ENCODE peak calls at places on chromosomes 2 and 18, in nine cellular contexts. H, Y, N, Q, S, Z, B, D and L are unnamed samples.

GRCh38 chr18:54774423-54774822 is 53.9 kb upstream of the RAB27B start:
- DNase-seq in H (no peak), Y (no peak), N (no peak), Q (no peak), S (peak), Z (peak), B (no peak), D (no peak), L (no peak)

GRCh38 chr18:14944838-14945237 is 196.9 kb downstream of the ANKRD30B start:
- DNase-seq in H (no peak), Y (no peak), N (no peak), Q (no peak), S (no peak), Z (no peak), B (no peak), D (no peak), L (no peak)

GRCh38 chr2:231513746-231514224 is 16.5 kb downstream of the NMUR1 start:
- DNase-seq in H (no peak), Y (no peak), N (no peak), Q (no peak), S (no peak), Z (no peak), B (no peak), D (no peak), L (no peak)

GRCh38 chr2:154386186-154386585 is 312.3 kb upstream of the KCNJ3 start:
- DNase-seq in H (no peak), Y (no peak), N (no peak), Q (no peak), S (no peak), Z (no peak), B (no peak), D (no peak), L (no peak)

GRCh38 chr2:144402282-144402681 is 117.6 kb downstream of the ZEB2 start:
- DNase-seq in H (no peak), Y (no peak), N (no peak), Q (no peak), S (no peak), Z (no peak), B (no peak), D (peak), L (no peak)

GRCh38 chr18:21598726-21599584 is 1.5 kb downstream of the ESCO1 start:
- DNase-seq in H (no peak), Y (no peak), N (no peak), Q (no peak), S (no peak), Z (no peak), B (no peak), D (no peak), L (no peak)

GRCh38 chr18:79914614-79915160 is 36.8 kb downstream of the SLC66A2 start:
- DNase-seq in H (peak), Y (no peak), N (peak), Q (no peak), S (no peak), Z (no peak), B (no peak), D (peak), L (peak)

GRCh38 chr18:8153887-8154583 is 455.2 kb upstream of the RAB12 start:
- DNase-seq in H (no peak), Y (no peak), N (no peak), Q (no peak), S (peak), Z (peak), B (no peak), D (no peak), L (no peak)

GRCh38 chr2:74514368-74515270 is at the start of gene TLX2:
- DNase-seq in H (no peak), Y (no peak), N (no peak), Q (no peak), S (no peak), Z (peak), B (no peak), D (peak), L (no peak)

GRCh38 chr2:56266761-56267411 is 83.1 kb downstream of the CCDC85A start:
- DNase-seq in H (no peak), Y (no peak), N (no peak), Q (no peak), S (no peak), Z (no peak), B (no peak), D (no peak), L (no peak)

GRCh38 chr2:101558740-101559508 is 84.0 kb upstream of the RFX8 start:
- DNase-seq in H (no peak), Y (no peak), N (no peak), Q (no peak), S (no peak), Z (peak), B (no peak), D (no peak), L (no peak)

GRCh38 chr2:209556354-209556961 is 132.6 kb downstream of the MAP2 start:
- DNase-seq in H (no peak), Y (no peak), N (no peak), Q (no peak), S (peak), Z (peak), B (peak), D (no peak), L (no peak)

GRCh38 chr2:23578964-23579671 is 194.1 kb downstream of the KLHL29 start:
- DNase-seq in H (no peak), Y (no peak), N (no peak), Q (no peak), S (no peak), Z (peak), B (no peak), D (no peak), L (no peak)

GRCh38 chr18:5895886-5896740 is 791 bp upstream of the TMEM200C start:
- DNase-seq in H (no peak), Y (peak), N (peak), Q (peak), S (no peak), Z (peak), B (no peak), D (peak), L (no peak)

GRCh38 chr2:237744613-237745249 is 53.8 kb upstream of the RBM44 start:
- DNase-seq in H (no peak), Y (peak), N (peak), Q (peak), S (no peak), Z (peak), B (peak), D (peak), L (peak)

GRCh38 chr18:32550958-32551357 is 80.3 kb upstream of the GAREM1 start:
- DNase-seq in H (no peak), Y (no peak), N (no peak), Q (no peak), S (no peak), Z (peak), B (no peak), D (no peak), L (no peak)

GRCh38 chr2:190576565-190576964 is 42.0 kb upstream of the NEMP2 start:
- DNase-seq in H (no peak), Y (no peak), N (no peak), Q (no peak), S (no peak), Z (no peak), B (no peak), D (no peak), L (no peak)

GRCh38 chr2:85853499-85854165 is 35.2 kb downstream of the ST3GAL5 start:
- DNase-seq in H (peak), Y (no peak), N (no peak), Q (no peak), S (no peak), Z (no peak), B (no peak), D (no peak), L (no peak)

GRCh38 chr2:230873670-230874401 is 9.1 kb downstream of the ITM2C start:
- DNase-seq in H (no peak), Y (no peak), N (no peak), Q (peak), S (no peak), Z (no peak), B (no peak), D (no peak), L (no peak)

GRCh38 chr2:64192570-64193192 is 48.5 kb upstream of the PELI1 start:
- DNase-seq in H (no peak), Y (no peak), N (no peak), Q (no peak), S (no peak), Z (peak), B (no peak), D (no peak), L (no peak)

GRCh38 chr2:73214120-73215035 is at the start of gene SMYD5:
- DNase-seq in H (peak), Y (peak), N (peak), Q (peak), S (peak), Z (peak), B (peak), D (peak), L (peak)

GRCh38 chr2:218400167-218400929 is 680 bp downstream of the CTDSP1 start:
- DNase-seq in H (no peak), Y (peak), N (no peak), Q (peak), S (no peak), Z (peak), B (peak), D (no peak), L (peak)

GRCh38 chr2:109611467-109612095 is 2.2 kb downstream of the SEPTIN10 start:
- DNase-seq in H (no peak), Y (no peak), N (no peak), Q (no peak), S (peak), Z (peak), B (no peak), D (no peak), L (no peak)

GRCh38 chr2:96485751-96486643 is 19.2 kb downstream of the NEURL3 start:
- DNase-seq in H (no peak), Y (no peak), N (peak), Q (peak), S (peak), Z (peak), B (no peak), D (peak), L (peak)

GRCh38 chr18:72013512-72013911 is 530.6 kb downstream of the CBLN2 start:
- DNase-seq in H (no peak), Y (no peak), N (no peak), Q (no peak), S (peak), Z (peak), B (no peak), D (no peak), L (no peak)

GRCh38 chr2:211967234-211967633 is 571.4 kb downstream of the ERBB4 start:
- DNase-seq in H (no peak), Y (no peak), N (no peak), Q (no peak), S (no peak), Z (no peak), B (no peak), D (no peak), L (no peak)

GRCh38 chr18:35328868-35329267 is 15.4 kb downstream of the ZNF24 start:
- DNase-seq in H (no peak), Y (no peak), N (no peak), Q (no peak), S (no peak), Z (no peak), B (no peak), D (no peak), L (no peak)

GRCh38 chr2:85524567-85524923 is 14.4 kb upstream of the MAT2A start:
- DNase-seq in H (no peak), Y (no peak), N (no peak), Q (no peak), S (no peak), Z (no peak), B (peak), D (no peak), L (peak)

GRCh38 chr2:25982968-25983280 is 627 bp upstream of the KIF3C start:
- DNase-seq in H (no peak), Y (no peak), N (no peak), Q (no peak), S (no peak), Z (no peak), B (no peak), D (no peak), L (no peak)
- H3K4me3 ChIP-seq in H (peak), Y (peak), N (peak), Q (peak), S (peak), Z (peak), B (peak), D (peak), L (peak)

DNA sequence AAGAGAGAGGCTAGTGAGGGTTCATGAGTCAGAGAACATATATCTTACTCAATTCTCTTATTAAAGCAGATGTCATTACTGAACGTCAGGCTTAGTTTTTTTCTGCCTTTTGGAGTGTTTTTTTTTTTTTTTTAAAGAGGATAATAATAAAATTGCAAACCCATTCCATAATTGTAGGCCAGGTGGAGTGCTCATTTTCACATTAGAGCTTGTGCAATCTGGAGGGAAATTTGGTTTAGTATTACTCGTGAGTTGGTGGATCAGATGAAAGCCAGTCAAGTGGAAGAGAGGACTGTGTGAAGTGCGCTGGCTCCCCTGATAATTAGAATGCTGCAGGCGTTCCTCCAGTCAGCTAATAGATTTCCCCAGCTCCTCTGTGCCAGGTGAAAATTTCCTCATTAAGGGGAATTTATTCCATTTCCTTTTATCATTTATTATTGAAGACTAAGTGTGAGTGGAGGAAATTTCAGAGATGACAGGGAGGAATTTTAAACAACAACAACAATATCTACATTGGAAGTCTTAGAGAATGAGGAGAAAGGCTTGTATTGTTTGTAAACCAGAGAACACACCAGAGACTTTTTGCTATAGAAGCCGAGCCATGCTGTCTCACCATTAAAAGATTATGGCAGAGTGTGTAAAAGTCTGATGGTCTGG is 74.6 kb downstream of the CPS1 start:
- DNase-seq in H (no peak), Y (no peak), N (no peak), Q (no peak), S (no peak), Z (no peak), B (no peak), D (no peak), L (no peak)
- TF ChIP-seq CTCF in H (no peak), Y (no peak), N (no peak), Q (no peak), S (no peak), Z (no peak), B (no peak), D (no peak), L (no peak)

GRCh38 chr18:76209597-76209996 is 285.4 kb downstream of the ZNF516 start:
- DNase-seq in H (no peak), Y (no peak), N (no peak), Q (no peak), S (no peak), Z (peak), B (no peak), D (no peak), L (no peak)
- H3K4me3 ChIP-seq in H (no peak), Y (no peak), N (no peak), Q (no peak), S (no peak), Z (no peak), B (no peak), D (no peak), L (no peak)

GRCh38 chr2:170665743-170666142 is 49.4 kb upstream of the SP5 start:
- DNase-seq in H (no peak), Y (no peak), N (no peak), Q (no peak), S (no peak), Z (no peak), B (no peak), D (no peak), L (no peak)
- TF ChIP-seq CTCF in H (no peak), Y (no peak), N (no peak), Q (no peak), S (no peak), Z (no peak), B (no peak), D (no peak), L (no peak)

DNA sequence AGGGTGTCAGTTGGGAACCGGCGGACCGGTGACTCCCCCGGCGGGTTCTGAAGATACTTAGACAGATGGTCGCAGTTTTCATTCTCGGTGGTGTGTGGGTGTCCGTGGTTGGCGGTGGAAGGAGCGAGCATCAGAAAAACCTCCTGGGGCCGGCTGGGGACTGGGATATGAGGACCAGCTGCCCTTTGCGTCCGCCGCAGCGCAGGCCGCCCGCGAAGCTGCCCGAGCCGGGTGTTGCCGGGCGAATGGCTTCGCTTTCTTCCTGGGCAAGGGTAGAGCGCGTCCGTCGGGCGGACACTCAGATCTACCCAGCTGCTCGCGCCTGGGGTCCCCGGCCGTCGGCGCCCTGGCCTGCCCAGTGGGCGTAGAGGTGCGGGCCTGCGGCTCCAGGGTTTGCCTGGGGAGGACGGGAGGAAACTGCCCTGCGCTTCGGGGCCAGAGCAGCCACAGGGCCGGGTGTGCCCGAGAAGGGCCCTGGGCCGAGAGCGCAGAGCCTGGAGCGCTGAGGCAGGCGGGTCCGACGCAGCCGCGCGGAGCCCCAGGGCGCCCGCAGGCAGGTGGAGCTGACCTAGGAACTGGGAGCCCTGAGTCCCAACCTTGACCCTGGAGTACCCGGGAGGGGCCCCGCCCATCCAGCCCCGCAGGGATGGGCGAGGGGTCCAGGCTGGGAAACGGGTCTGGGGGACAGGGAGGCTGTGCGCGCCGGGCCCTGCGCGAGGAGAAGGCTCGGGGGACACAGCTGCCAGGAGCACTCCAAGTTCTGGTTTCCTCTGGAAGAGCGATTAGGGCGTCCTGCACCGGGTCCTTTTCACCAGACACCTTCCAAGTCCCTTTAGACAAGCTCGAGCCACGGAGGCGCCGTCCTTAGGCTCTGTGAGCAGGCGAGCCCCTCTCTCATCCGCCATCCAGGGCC is 1.3 kb downstream of the TWIST2 start:
- DNase-seq in H (peak), Y (peak), N (no peak), Q (no peak), S (no peak), Z (peak), B (no peak), D (no peak), L (no peak)
- H3K4me3 ChIP-seq in H (peak), Y (peak), N (peak), Q (peak), S (peak), Z (peak), B (no peak), D (peak), L (peak)

GRCh38 chr2:176081451-176081992 is 2.2 kb downstream of the EVX2 start:
- DNase-seq in H (no peak), Y (no peak), N (no peak), Q (no peak), S (no peak), Z (no peak), B (no peak), D (no peak), L (no peak)

GRCh38 chr2:176080540-176081355 is 3.0 kb downstream of the EVX2 start:
- DNase-seq in H (no peak), Y (no peak), N (no peak), Q (peak), S (no peak), Z (peak), B (no peak), D (no peak), L (no peak)

GRCh38 chr2:176079285-176079830 is 4.4 kb downstream of the EVX2 start:
- DNase-seq in H (no peak), Y (no peak), N (no peak), Q (no peak), S (no peak), Z (no peak), B (no peak), D (no peak), L (no peak)

GRCh38 chr2:176078440-176079284 is 5.1 kb downstream of the EVX2 start:
- DNase-seq in H (no peak), Y (no peak), N (no peak), Q (no peak), S (no peak), Z (no peak), B (no peak), D (no peak), L (no peak)

GRCh38 chr2:176079851-176080539 is 3.8 kb downstream of the EVX2 start:
- DNase-seq in H (no peak), Y (no peak), N (no peak), Q (no peak), S (no peak), Z (peak), B (peak), D (no peak), L (no peak)
- TF ChIP-seq CTCF in H (peak), Y (no peak), N (no peak), Q (peak), S (peak), Z (peak), B (peak), D (peak), L (no peak)

DNA sequence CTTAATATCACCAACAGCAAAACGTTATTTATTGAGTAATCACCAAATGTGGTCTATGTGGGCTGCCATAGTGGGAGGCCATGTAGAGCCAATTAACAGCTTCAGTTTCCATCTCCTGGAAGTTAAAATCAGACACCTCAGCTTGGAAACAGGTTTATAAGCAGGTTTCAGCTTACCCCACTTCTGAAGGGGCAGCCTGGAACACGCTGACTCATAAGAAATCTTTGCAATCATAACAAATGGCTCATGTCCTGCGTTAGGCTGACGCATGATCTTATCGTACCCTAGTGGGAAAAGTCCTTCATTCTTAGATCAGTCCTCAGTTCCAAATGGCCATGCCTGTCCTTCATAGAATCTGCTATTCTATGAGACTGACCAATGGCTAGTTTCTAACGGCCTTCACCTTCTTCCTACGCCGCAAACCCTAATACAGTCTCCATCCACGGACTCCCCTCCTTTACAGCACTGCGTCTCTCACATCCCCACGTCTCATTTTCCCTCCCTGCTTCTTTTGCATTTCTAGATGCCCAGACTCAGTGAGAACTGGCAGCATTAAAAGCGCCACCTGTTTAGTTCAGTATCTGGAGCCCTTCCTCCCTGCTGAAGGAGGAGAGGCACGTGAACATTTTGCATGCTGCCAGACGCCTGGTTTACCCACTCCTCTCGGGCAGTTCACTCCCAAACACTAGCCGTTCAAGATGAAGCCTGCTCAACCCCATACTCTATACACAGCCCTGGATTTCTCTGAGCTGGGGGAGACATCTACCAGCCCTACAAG is 24.2 kb upstream of the BZW1 start:
- DNase-seq in H (no peak), Y (no peak), N (no peak), Q (no peak), S (peak), Z (peak), B (no peak), D (no peak), L (no peak)
- H3K4me3 ChIP-seq in H (no peak), Y (no peak), N (no peak), Q (no peak), S (no peak), Z (no peak), B (no peak), D (no peak), L (no peak)

DNA sequence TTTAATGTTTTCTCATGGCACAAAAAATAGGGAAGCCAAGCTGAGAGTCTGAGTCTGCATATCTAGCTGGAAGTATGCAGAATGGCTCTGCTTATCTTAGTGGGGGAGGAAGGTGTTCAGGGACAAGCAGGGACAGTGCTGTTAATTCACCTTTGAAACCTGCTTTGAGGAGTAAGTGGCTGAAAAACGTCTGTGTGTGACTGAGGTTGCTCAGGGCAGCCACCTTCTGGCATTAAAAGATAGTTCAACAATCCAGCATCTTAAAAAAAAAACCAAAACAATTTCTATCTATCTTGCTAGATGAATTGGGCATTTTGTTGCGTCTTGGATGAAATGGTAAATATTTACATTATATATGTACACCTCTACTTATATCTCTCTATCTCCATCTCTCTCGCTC is 2.0 kb upstream of the TRPM8 start:
- DNase-seq in H (peak), Y (no peak), N (no peak), Q (no peak), S (no peak), Z (peak), B (no peak), D (no peak), L (no peak)
- TF ChIP-seq CTCF in H (no peak), Y (no peak), N (no peak), Q (no peak), S (peak), Z (no peak), B (peak), D (no peak), L (no peak)

GRCh38 chr2:9552491-9553178 is 3.0 kb downstream of the ADAM17 start:
- DNase-seq in H (no peak), Y (no peak), N (no peak), Q (no peak), S (peak), Z (peak), B (no peak), D (no peak), L (no peak)
- H3K4me3 ChIP-seq in H (no peak), Y (no peak), N (no peak), Q (no peak), S (no peak), Z (peak), B (no peak), D (no peak), L (no peak)